ENCODE peak calls at places on chromosomes 3 and 15, in nine cellular contexts. F, M, G, T, P, I, Z, S and R are unnamed samples.

GRCh38 chr15:42385206-42385979 is 26.1 kb downstream of the CAPN3 start:
- DNase-seq in F (no peak), T (peak), Z (peak), P (no peak), I (no peak), M (peak), G (no peak), S (peak), R (no peak)

GRCh38 chr3:38088126-38088525 is 48.8 kb downstream of the ACAA1 start:
- DNase-seq in S (no peak), M (no peak), P (no peak), T (no peak), Z (no peak), F (no peak), G (no peak), I (no peak), R (no peak)

GRCh38 chr15:51269496-51269895 is 68.9 kb downstream of the CYP19A1 start:
- DNase-seq in T (no peak), P (no peak), S (no peak), M (no peak), F (no peak), Z (no peak), I (no peak), G (no peak), R (no peak)

GRCh38 chr3:108251844-108252243 is 29.6 kb upstream of the IFT57 start:
- DNase-seq in I (no peak), F (no peak), Z (no peak), S (no peak), M (no peak), G (no peak), T (no peak), P (no peak), R (no peak)

GRCh38 chr3:29291262-29291981 is 10.6 kb downstream of the RBMS3 start:
- DNase-seq in G (no peak), F (no peak), T (no peak), I (no peak), S (no peak), M (no peak), P (no peak), Z (no peak), R (no peak)

GRCh38 chr15:98866503-98866902 is 141.1 kb downstream of the PGPEP1L start:
- DNase-seq in P (no peak), F (no peak), G (no peak), S (no peak), Z (peak), I (no peak), T (peak), M (peak), R (no peak)

GRCh38 chr3:23836536-23837230 is 30.9 kb downstream of the UBE2E1 start:
- DNase-seq in Z (no peak), S (no peak), I (no peak), G (no peak), M (no peak), P (no peak), F (no peak), T (no peak), R (no peak)

GRCh38 chr3:128170866-128171516 is 17.7 kb downstream of the EEFSEC start:
- DNase-seq in G (peak), T (peak), Z (peak), I (peak), P (no peak), S (peak), M (peak), F (no peak), R (peak)

GRCh38 chr15:61835476-61836106 is 224.7 kb downstream of the VPS13C start:
- DNase-seq in F (peak), S (peak), P (no peak), T (peak), M (no peak), G (peak), I (peak), Z (peak), R (peak)

GRCh38 chr3:46269556-46269955 is 27.3 kb downstream of the CCR3 start:
- DNase-seq in P (no peak), G (no peak), T (no peak), M (no peak), Z (no peak), F (no peak), I (no peak), S (no peak), R (no peak)

GRCh38 chr3:101333883-101334282 is 13.5 kb upstream of the IMPG2 start:
- DNase-seq in G (no peak), T (no peak), I (no peak), S (no peak), P (no peak), Z (no peak), F (no peak), M (no peak), R (no peak)

GRCh38 chr3:14984581-14985113 is 37.3 kb downstream of the NR2C2 start:
- DNase-seq in P (no peak), I (no peak), G (no peak), S (no peak), T (no peak), M (no peak), F (no peak), Z (no peak), R (no peak)

GRCh38 chr15:67085237-67085817 is 19.9 kb downstream of the SMAD3 start:
- DNase-seq in S (no peak), T (no peak), I (no peak), P (no peak), F (no peak), Z (no peak), M (no peak), G (no peak), R (no peak)

GRCh38 chr15:77181305-77182074 is 110.6 kb upstream of the TSPAN3 start:
- DNase-seq in F (no peak), P (no peak), T (no peak), Z (no peak), S (no peak), G (no peak), I (no peak), M (no peak), R (no peak)

GRCh38 chr15:91866971-91867372 is 13.5 kb downstream of the SLCO3A1 start:
- DNase-seq in S (no peak), T (no peak), M (no peak), Z (peak), G (peak), P (peak), I (no peak), F (no peak), R (no peak)

GRCh38 chr3:79886204-79886603 is 118.4 kb upstream of the ROBO1 start:
- DNase-seq in Z (no peak), T (no peak), I (no peak), S (no peak), M (no peak), P (no peak), G (no peak), F (no peak), R (no peak)

GRCh38 chr3:58028902-58029301 is 20.7 kb downstream of the FLNB start:
- DNase-seq in F (no peak), G (no peak), T (no peak), S (no peak), M (no peak), I (no peak), P (no peak), Z (no peak), R (no peak)

GRCh38 chr15:51828621-51829359 is 663 bp upstream of the TMOD3 start:
- DNase-seq in M (no peak), P (no peak), S (no peak), G (no peak), Z (no peak), T (no peak), I (no peak), F (no peak), R (no peak)

GRCh38 chr3:132183811-132184210 is 133.4 kb upstream of the ACP3 start:
- DNase-seq in S (no peak), T (no peak), G (no peak), F (no peak), Z (no peak), M (no peak), I (no peak), P (no peak), R (no peak)

GRCh38 chr3:137925080-137925479 is 84.9 kb upstream of the CLDN18 start:
- DNase-seq in S (no peak), P (no peak), T (no peak), G (no peak), Z (no peak), I (no peak), M (no peak), F (no peak), R (no peak)

GRCh38 chr3:156304406-156304805 is 184.0 kb downstream of the KCNAB1 start:
- DNase-seq in P (no peak), F (no peak), S (no peak), G (no peak), M (peak), T (no peak), I (no peak), Z (peak), R (no peak)

GRCh38 chr3:169604568-169604967 is 58.9 kb downstream of the MECOM start:
- DNase-seq in M (no peak), F (no peak), G (no peak), P (no peak), T (no peak), S (no peak), I (no peak), Z (peak), R (no peak)

GRCh38 chr3:126213376-126214044 is 33.1 kb upstream of the ALDH1L1 start:
- DNase-seq in M (no peak), F (no peak), P (no peak), T (no peak), Z (no peak), I (no peak), S (no peak), G (no peak), R (no peak)

GRCh38 chr3:123732447-123732846 is 147.6 kb upstream of the HACD2 start:
- DNase-seq in P (no peak), I (peak), S (no peak), F (no peak), T (peak), Z (no peak), G (no peak), M (no peak), R (no peak)

GRCh38 chr3:33074217-33075067 is 22.5 kb downstream of the GLB1 start:
- DNase-seq in F (no peak), T (peak), S (peak), I (peak), Z (peak), P (no peak), G (peak), M (peak), R (peak)

GRCh38 chr3:66506154-66506553 is 5.3 kb upstream of the LRIG1 start:
- DNase-seq in M (no peak), I (no peak), Z (no peak), G (no peak), T (no peak), P (no peak), F (no peak), S (no peak), R (no peak)